ENCODE peak calls at places on chromosomes 1 and 21, in ten cellular contexts. X is fibroblast of lung, C is psoas muscle, U is pancreas, H is HCT116, I is neural progenitor cell, B is thyroid gland, V is PC-3, O is heart left ventricle, E is cardiac muscle cell. S is an unnamed sample.

GRCh38 chr1:213122514-213122929 is 71.5 kb downstream of the RPS6KC1 start:
- DNase-seq in O (no peak), C (no peak), E (peak), B (no peak), V (peak), X (peak), I (peak), U (no peak), H (peak), S (peak)

GRCh38 chr1:219549215-219549614 is 63.7 kb downstream of the ZC3H11B start:
- DNase-seq in B (no peak), C (no peak), O (no peak), H (no peak), E (no peak), I (no peak), U (no peak), X (no peak), V (peak), S (no peak)

GRCh38 chr1:68174173-68175113 is 57.9 kb downstream of the WLS start:
- DNase-seq in X (peak), O (peak), I (peak), E (peak), C (peak), B (peak), H (peak), U (peak), V (peak), S (peak)

GRCh38 chr1:155167166-155168104 is 5.7 kb downstream of the KRTCAP2 start:
- DNase-seq in V (peak), E (peak), C (peak), O (peak), X (peak), H (peak), U (peak), B (peak), I (peak), S (peak)

GRCh38 chr1:50023292-50024159 is at the start of gene AGBL4:
- DNase-seq in H (no peak), V (peak), O (peak), U (peak), B (peak), C (peak), X (peak), I (no peak), E (peak), S (no peak)

GRCh38 chr1:112064344-112064743 is 74.9 kb upstream of the KCND3 start:
- DNase-seq in V (no peak), C (no peak), B (peak), E (no peak), U (no peak), I (no peak), O (no peak), H (no peak), X (no peak), S (no peak)

GRCh38 chr21:26798856-26799751 is 46.1 kb downstream of the ADAMTS1 start:
- DNase-seq in B (no peak), I (no peak), O (no peak), E (no peak), U (no peak), C (no peak), H (no peak), V (peak), X (no peak), S (no peak)

GRCh38 chr1:169300854-169301253 is 66.7 kb downstream of the NME7 start:
- DNase-seq in C (no peak), O (no peak), B (no peak), I (no peak), U (no peak), V (no peak), H (no peak), X (peak), E (no peak), S (no peak)

GRCh38 chr1:7299329-7299799 is 471.7 kb upstream of the VAMP3 start:
- DNase-seq in B (peak), O (peak), I (peak), C (peak), H (peak), U (peak), V (peak), E (no peak), X (peak), S (peak)

GRCh38 chr1:67404212-67404620 is 26.0 kb downstream of the SERBP1 start:
- DNase-seq in B (no peak), I (no peak), X (peak), U (no peak), V (no peak), E (no peak), O (no peak), C (no peak), H (peak), S (peak)

GRCh38 chr1:149945206-149945605 is 8.5 kb upstream of the MTMR11 start:
- DNase-seq in C (no peak), H (no peak), X (no peak), O (no peak), I (no peak), E (no peak), U (no peak), B (no peak), V (no peak), S (no peak)

GRCh38 chr21:32772281-32773047 is 909 bp upstream of the PAXBP1 start:
- DNase-seq in I (peak), E (peak), H (no peak), V (peak), X (peak), B (peak), U (no peak), O (no peak), C (no peak), S (no peak)

GRCh38 chr1:155504207-155504606 is 58.4 kb downstream of the ASH1L start:
- DNase-seq in U (no peak), H (peak), X (peak), E (peak), O (no peak), C (no peak), V (peak), I (no peak), B (no peak), S (peak)

GRCh38 chr1:79848316-79848715 is 841.8 kb upstream of the ADGRL4 start:
- DNase-seq in C (no peak), O (no peak), B (no peak), I (no peak), V (peak), X (no peak), U (no peak), H (no peak), E (no peak), S (no peak)

GRCh38 chr1:97999320-97999719 is 78.5 kb upstream of the DPYD start:
- DNase-seq in H (no peak), U (no peak), I (no peak), C (no peak), B (no peak), V (no peak), X (peak), E (no peak), O (no peak), S (peak)

GRCh38 chr1:178134061-178134460 is 40.2 kb downstream of the RASAL2 start:
- DNase-seq in I (no peak), U (no peak), O (peak), B (no peak), E (no peak), H (no peak), X (peak), C (no peak), V (peak), S (peak)

GRCh38 chr1:8342325-8342724 is 24.4 kb downstream of the SLC45A1 start:
- DNase-seq in I (no peak), O (no peak), X (peak), E (no peak), B (no peak), C (no peak), H (no peak), V (no peak), U (no peak), S (peak)

GRCh38 chr1:21671915-21672314 is 2.8 kb upstream of the RAP1GAP start:
- DNase-seq in U (no peak), X (no peak), E (no peak), I (no peak), H (no peak), O (no peak), C (no peak), B (peak), V (no peak), S (no peak)

GRCh38 chr1:156359973-156360372 is 9.0 kb upstream of the RHBG start:
- DNase-seq in I (peak), E (peak), U (no peak), C (no peak), H (no peak), O (no peak), X (peak), V (peak), B (peak), S (no peak)

GRCh38 chr1:184982002-184982954 is 8.0 kb upstream of the NIBAN1 start:
- DNase-seq in U (peak), V (peak), C (peak), B (peak), I (peak), E (peak), O (peak), H (peak), X (peak), S (peak)

GRCh38 chr1:171486048-171486519 is 754 bp downstream of the PRRC2C start:
- DNase-seq in U (no peak), C (no peak), H (peak), X (peak), V (peak), E (peak), I (no peak), B (peak), O (no peak), S (peak)

GRCh38 chr21:42651515-42652401 is 1.7 kb upstream of the PDE9A start:
- DNase-seq in X (no peak), V (no peak), C (peak), E (no peak), U (no peak), I (no peak), B (no peak), O (no peak), H (no peak), S (no peak)

GRCh38 chr1:182143825-182144661 is 82.5 kb upstream of the ZNF648 start:
- DNase-seq in E (peak), C (peak), H (no peak), V (peak), B (peak), I (peak), X (peak), U (peak), O (peak), S (no peak)

GRCh38 chr1:5375437-5375836 is 616.8 kb downstream of the NPHP4 start:
- DNase-seq in I (no peak), C (no peak), U (no peak), O (no peak), B (no peak), X (no peak), V (no peak), E (no peak), H (no peak), S (no peak)

GRCh38 chr1:147723691-147724323 is 36.6 kb downstream of the GJA5 start:
- DNase-seq in I (peak), C (no peak), X (peak), U (no peak), O (peak), B (peak), V (peak), E (peak), H (peak), S (peak)

GRCh38 chr21:35212393-35213127 is 163.5 kb upstream of the RUNX1 start:
- DNase-seq in I (no peak), U (no peak), O (peak), C (no peak), X (peak), V (peak), B (no peak), H (no peak), E (no peak), S (no peak)

GRCh38 chr1:19096036-19096833 is 113.8 kb downstream of the UBR4 start:
- DNase-seq in I (peak), C (peak), B (peak), U (peak), V (peak), O (peak), E (peak), X (peak), H (peak), S (no peak)

GRCh38 chr1:185337221-185337620 is 20.2 kb upstream of the IVNS1ABP start:
- DNase-seq in C (no peak), E (no peak), O (no peak), B (no peak), V (no peak), H (no peak), X (no peak), I (no peak), U (no peak), S (peak)

GRCh38 chr1:53918343-53918742 is 24.4 kb downstream of the DIO1 start:
- DNase-seq in E (no peak), V (no peak), I (no peak), B (no peak), H (no peak), X (peak), U (no peak), C (no peak), O (no peak), S (no peak)

GRCh38 chr1:168609133-168609715 is 32.8 kb downstream of the XCL1 start:
- DNase-seq in V (peak), O (peak), E (peak), H (no peak), X (peak), C (peak), I (peak), B (peak), U (no peak), S (peak)

GRCh38 chr1:159781992-159782391 is 1.2 kb downstream of the DUSP23 start:
- DNase-seq in O (no peak), B (no peak), I (no peak), V (no peak), E (no peak), C (no peak), H (no peak), X (no peak), U (peak), S (no peak)
- H3K4me3 ChIP-seq in O (no peak), B (no peak), I (no peak), V (no peak), E (no peak), C (peak), H (peak), X (no peak), U (peak), S (peak)

GRCh38 chr21:19326581-19327319 is 923.2 kb upstream of the TMPRSS15 start:
- DNase-seq in B (no peak), E (no peak), I (no peak), U (no peak), X (no peak), H (no peak), C (no peak), V (no peak), O (no peak), S (no peak)

GRCh38 chr21:19321688-19322087 is 918.1 kb upstream of the TMPRSS15 start:
- DNase-seq in V (peak), I (no peak), C (no peak), X (no peak), U (no peak), B (no peak), O (no peak), H (no peak), E (no peak), S (no peak)

DNA sequence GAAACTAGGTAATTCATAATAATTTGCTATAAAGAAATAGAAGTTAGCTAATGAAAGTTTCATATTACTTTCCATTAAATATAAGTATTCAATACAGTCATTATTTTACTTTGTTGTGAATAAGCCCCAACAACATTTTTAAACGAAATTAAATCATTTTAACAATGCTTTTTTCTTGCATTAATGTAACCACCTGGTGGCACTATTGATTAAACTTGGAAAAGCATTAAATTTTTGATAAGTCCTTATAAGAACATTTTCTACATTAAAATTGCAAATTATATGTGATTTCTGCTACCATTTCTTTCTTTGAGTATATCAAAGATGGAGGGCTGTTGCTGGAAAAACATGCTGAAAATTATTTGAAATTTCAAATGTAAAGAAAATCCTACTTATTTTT is 918.8 kb upstream of the TMPRSS15 start:
- DNase-seq in I (no peak), O (no peak), U (no peak), C (no peak), V (peak), B (no peak), X (no peak), H (no peak), E (no peak), S (no peak)
- TF ChIP-seq CTCF in I (peak), O (no peak), U (no peak), C (no peak), V (peak), B (no peak), X (no peak), H (no peak), E (peak), S (no peak)

DNA sequence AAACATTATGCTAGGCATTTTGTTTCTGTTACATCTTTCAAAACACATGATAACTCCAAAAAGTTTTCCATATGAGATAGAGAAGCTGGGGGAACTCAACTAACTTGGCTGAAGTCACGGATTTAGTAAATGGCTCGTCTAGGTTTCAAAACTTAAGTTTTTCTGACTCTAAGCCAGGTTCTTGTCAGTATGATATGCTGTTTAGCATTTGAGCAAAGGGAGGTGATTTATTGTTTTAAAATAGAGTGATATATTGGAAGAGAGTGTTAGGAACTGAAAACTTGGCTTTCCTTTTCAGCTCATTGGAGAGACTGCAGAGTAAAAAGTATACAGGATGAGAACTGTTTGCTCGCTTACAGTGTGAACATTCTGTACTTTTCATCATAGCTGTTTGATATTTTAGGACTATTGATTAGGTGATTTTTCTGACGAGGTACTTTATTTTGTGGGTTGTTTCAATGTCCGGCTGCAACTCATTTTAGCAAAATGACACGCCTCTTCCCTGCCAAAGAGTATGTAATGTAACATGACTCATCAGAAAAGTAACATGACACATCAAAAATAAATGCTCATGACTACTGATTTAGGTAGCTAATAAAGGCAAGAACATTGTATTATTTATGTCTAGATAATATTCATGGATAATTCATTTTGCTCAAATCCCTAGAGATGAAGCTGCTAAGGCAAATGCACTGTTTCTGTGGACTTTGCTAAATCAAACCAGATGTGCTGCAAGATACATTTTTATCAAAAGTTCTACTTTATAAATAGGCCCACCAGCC is 355.1 kb downstream of the GPATCH2 start:
- DNase-seq in C (no peak), V (peak), I (no peak), O (no peak), E (no peak), B (no peak), U (no peak), X (peak), H (no peak), S (peak)
- H3K27ac ChIP-seq in C (no peak), V (peak), I (no peak), O (no peak), E (no peak), B (no peak), U (no peak), X (peak), H (no peak), S (peak)

GRCh38 chr1:226793620-226794276 is 54.7 kb upstream of the ITPKB start:
- DNase-seq in V (no peak), O (no peak), B (no peak), H (no peak), E (no peak), I (no peak), U (no peak), C (no peak), X (no peak), S (no peak)

GRCh38 chr1:226797151-226797550 is 58.1 kb upstream of the ITPKB start:
- DNase-seq in I (no peak), H (no peak), O (no peak), B (no peak), U (no peak), X (no peak), E (no peak), V (no peak), C (no peak), S (no peak)

GRCh38 chr1:226800763-226801380 is 61.8 kb upstream of the ITPKB start:
- DNase-seq in H (no peak), X (no peak), B (no peak), I (no peak), E (no peak), O (no peak), V (no peak), U (no peak), C (no peak), S (no peak)

GRCh38 chr1:226799634-226800281 is 60.7 kb upstream of the ITPKB start:
- DNase-seq in O (no peak), C (no peak), X (peak), E (peak), B (no peak), I (no peak), V (no peak), H (no peak), U (no peak), S (no peak)

GRCh38 chr1:226798427-226799411 is 59.6 kb upstream of the ITPKB start:
- DNase-seq in V (no peak), E (no peak), B (peak), I (no peak), C (no peak), X (no peak), O (peak), H (no peak), U (no peak), S (no peak)
- H3K4me3 ChIP-seq in V (no peak), E (no peak), B (no peak), I (no peak), C (no peak), X (no peak), O (no peak), H (no peak), U (no peak), S (no peak)

GRCh38 chr1:236451796-236452373 is 57.8 kb downstream of the EDARADD start:
- DNase-seq in U (peak), H (peak), E (peak), C (no peak), O (no peak), V (peak), I (peak), X (no peak), B (peak), S (no peak)
- TF ChIP-seq CTCF in U (peak), H (peak), E (peak), C (peak), O (peak), V (peak), I (peak), X (peak), B (peak), S (peak)

GRCh38 chr1:26900815-26901511 is 696 bp upstream of the GPATCH3 start:
- DNase-seq in E (no peak), C (no peak), X (no peak), U (no peak), H (no peak), I (no peak), O (no peak), B (no peak), V (no peak), S (no peak)
- H3K27ac ChIP-seq in E (peak), C (peak), X (peak), U (peak), H (peak), I (no peak), O (peak), B (peak), V (peak), S (peak)

DNA sequence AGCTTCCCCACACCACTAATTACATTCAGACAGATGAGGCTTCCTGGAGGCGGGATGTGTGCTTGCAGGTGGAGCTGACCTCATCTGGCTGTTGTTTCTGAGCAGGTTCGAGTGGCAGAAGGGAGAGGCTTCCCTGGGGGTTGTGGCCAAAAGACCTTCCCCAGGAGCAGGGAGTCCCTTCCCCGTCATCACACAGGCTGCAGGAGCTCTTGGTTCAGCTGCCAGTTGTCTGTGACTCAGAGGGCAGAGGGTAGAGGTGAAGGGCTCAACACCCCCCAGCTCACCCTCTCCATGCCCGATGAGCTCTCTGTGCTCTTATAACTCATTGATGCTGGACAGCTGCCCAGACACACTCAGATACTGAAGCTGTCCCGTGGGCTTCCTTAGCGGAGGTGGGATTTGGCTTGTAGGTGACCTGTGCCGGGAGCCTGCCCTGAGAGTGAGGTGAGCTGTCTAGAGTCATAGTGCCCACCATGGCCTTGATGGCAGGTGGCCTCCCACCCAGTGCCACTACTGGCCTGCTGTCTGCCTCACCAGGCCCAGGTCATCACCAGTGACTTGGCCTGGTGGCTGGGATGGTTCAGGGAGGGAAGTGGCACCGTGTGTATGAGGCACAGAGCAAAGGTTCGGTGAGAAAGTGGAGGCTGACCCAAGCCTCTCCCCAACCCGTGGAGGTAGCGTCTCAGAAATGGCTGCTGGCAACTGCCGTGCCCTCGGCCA is 155.0 kb upstream of the C1orf174 start:
- DNase-seq in V (no peak), X (no peak), O (no peak), I (no peak), C (no peak), H (no peak), B (no peak), E (no peak), U (no peak), S (no peak)
- H3K4me3 ChIP-seq in V (no peak), X (no peak), O (no peak), I (no peak), C (no peak), H (no peak), B (no peak), E (no peak), U (no peak), S (no peak)